ENCODE peak calls at places on chromosomes 4 and X, in four cellular contexts. T is CD14-positive monocyte, B is HEK293T, U is anterior cingulate cortex. Q is an unnamed sample.

GRCh38 chr4:137422666-137423065 is 109.6 kb downstream of the PCDH18 start:
- DNase-seq in B (no peak), T (no peak), U (no peak), Q (no peak)

GRCh38 chr4:119744580-119744979 is 116.0 kb upstream of the PDE5A start:
- DNase-seq in U (no peak), B (no peak), T (no peak), Q (no peak)

GRCh38 chr4:67459164-67459563 is 86.1 kb downstream of the CENPC start:
- DNase-seq in U (no peak), T (no peak), B (no peak), Q (no peak)

GRCh38 chrX:11597479-11597878 is 68.2 kb downstream of the ARHGAP6 start:
- DNase-seq in T (no peak), U (no peak), B (no peak), Q (no peak)

GRCh38 chrX:154006965-154007364 is 12.7 kb downstream of the IRAK1 start:
- DNase-seq in B (no peak), T (no peak), U (no peak), Q (no peak)

GRCh38 chrX:69133561-69134542 is 31.4 kb downstream of the PJA1 start:
- DNase-seq in U (no peak), T (no peak), B (peak), Q (peak)

GRCh38 chr4:19547463-19547862 is 704.2 kb upstream of the SLIT2 start:
- DNase-seq in T (no peak), U (no peak), B (no peak), Q (no peak)

GRCh38 chr4:178414881-178415446 is 972.7 kb upstream of the AGA start:
- DNase-seq in B (no peak), U (no peak), T (no peak), Q (no peak)

GRCh38 chr4:76016383-76016782 is 6.9 kb downstream of the CXCL10 start:
- DNase-seq in U (no peak), B (no peak), T (no peak), Q (no peak)

GRCh38 chrX:16394290-16394689 is 227.0 kb downstream of the MAGEB17 start:
- DNase-seq in U (no peak), T (no peak), B (no peak), Q (no peak)

GRCh38 chr4:63296773-63297172 is 1112.5 kb downstream of the TECRL start:
- DNase-seq in U (no peak), T (no peak), B (no peak), Q (no peak)

GRCh38 chr4:108877821-108878220 is 115.0 kb upstream of the ETNPPL start:
- DNase-seq in B (no peak), U (no peak), T (no peak), Q (no peak)

GRCh38 chr4:144894525-144894924 is 203.5 kb downstream of the ANAPC10 start:
- DNase-seq in U (no peak), B (no peak), T (peak), Q (peak)

GRCh38 chr4:54403700-54404453 is 174.8 kb downstream of the PDGFRA start:
- DNase-seq in U (no peak), T (no peak), B (no peak), Q (no peak)

GRCh38 chrX:389021-389441 is 2.3 kb upstream of the PPP2R3B start:
- DNase-seq in U (peak), B (no peak), T (no peak), Q (no peak)

GRCh38 chr4:140666889-140667614 is 89.1 kb downstream of the TBC1D9 start:
- DNase-seq in T (no peak), B (no peak), U (no peak), Q (no peak)

GRCh38 chr4:135508006-135508714 is 1306.6 kb upstream of the PABPC4L start:
- DNase-seq in U (no peak), B (no peak), T (no peak), Q (peak)

GRCh38 chr4:78610546-78611214 is 59.1 kb downstream of the ANXA3 start:
- DNase-seq in U (no peak), T (no peak), B (no peak), Q (no peak)

GRCh38 chr4:20723019-20723418 is 22.8 kb downstream of the PACRGL start:
- DNase-seq in B (no peak), U (no peak), T (no peak), Q (no peak)

GRCh38 chrX:9786839-9787635 is 808 bp downstream of the SHROOM2 start:
- DNase-seq in T (no peak), U (no peak), B (peak), Q (no peak)

GRCh38 chrX:68894513-68895338 is 65.9 kb downstream of the EFNB1 start:
- DNase-seq in T (no peak), U (peak), B (no peak), Q (no peak)

GRCh38 chr4:77599378-77599777 is 6.2 kb upstream of the CXCL13 start:
- DNase-seq in B (peak), U (no peak), T (no peak), Q (peak)

GRCh38 chrX:36908801-36909403 is 99.3 kb upstream of the FAM47C start:
- DNase-seq in B (peak), T (no peak), U (no peak), Q (peak)

GRCh38 chr4:127604949-127605709 is 27.6 kb upstream of the INTU start:
- DNase-seq in U (no peak), T (no peak), B (no peak), Q (peak)

GRCh38 chrX:125289209-125289608 is 30.5 kb upstream of the TEX13C start:
- DNase-seq in T (no peak), B (no peak), U (no peak), Q (no peak)

GRCh38 chr4:182089326-182089725 is 153.9 kb upstream of the TENM3 start:
- DNase-seq in U (no peak), T (no peak), B (no peak), Q (peak)

GRCh38 chrX:15319075-15319474 is 3.6 kb upstream of the ASB11 start:
- DNase-seq in T (no peak), U (no peak), B (no peak), Q (no peak)

GRCh38 chrX:24423960-24424359 is 41.1 kb upstream of the PDK3 start:
- DNase-seq in B (no peak), U (no peak), T (no peak), Q (no peak)

GRCh38 chrX:117985241-117985640 is 131.4 kb downstream of the KLHL13 start:
- DNase-seq in B (peak), U (no peak), T (no peak), Q (no peak)

GRCh38 chrX:124229374-124229773 is 103.1 kb upstream of the TEX13D start:
- DNase-seq in U (no peak), T (no peak), B (no peak), Q (no peak)

GRCh38 chrX:2829066-2829430 is 318 bp downstream of the GYG2 start:
- DNase-seq in T (no peak), U (no peak), B (no peak), Q (no peak)